ENCODE peak calls at places on chromosomes 1 and 21, in seven cellular contexts. V is GM20000, L is LHCN-M2, C is IMR-90, Q is OCI-M1, G is lower lobe of right lung, T is T47D. Z is an unnamed sample.
A peak's percentile ranks its signal among the peaks of the same experiment; 100 is the strongest.

GRCh38 chr1:229037806-229038405 is 233.0 kb upstream of the RAB4A start:
- DNase-seq in V (no peak), L (peak; percentile 5), C (peak; percentile 13), Q (no peak), G (no peak), T (no peak), Z (no peak)

GRCh38 chr1:228511539-228512445 is 24.6 kb downstream of the RNF187 start:
- DNase-seq in V (no peak), L (no peak), C (no peak), Q (no peak), G (no peak), T (no peak), Z (no peak)

GRCh38 chr21:26115346-26115745 is 55.2 kb downstream of the APP start:
- DNase-seq in V (no peak), L (no peak), C (no peak), Q (no peak), G (no peak), T (peak; percentile 69), Z (peak; percentile 75)

GRCh38 chr21:44087426-44088400 is 19.5 kb upstream of the PWP2 start:
- DNase-seq in V (no peak), L (no peak), C (no peak), Q (no peak), G (peak; percentile 63), T (no peak), Z (no peak)

GRCh38 chr1:111468717-111469100 is 5.1 kb upstream of the C1orf162 start:
- DNase-seq in V (no peak), L (no peak), C (no peak), Q (no peak), G (no peak), T (no peak), Z (no peak)

GRCh38 chr1:83692524-83693336 is 306.2 kb downstream of the TTLL7 start:
- DNase-seq in V (peak; percentile 16), L (no peak), C (peak; percentile 0), Q (no peak), G (no peak), T (peak; percentile 7), Z (no peak)

GRCh38 chr1:223834660-223835263 is 11.0 kb downstream of the TP53BP2 start:
- DNase-seq in V (no peak), L (no peak), C (peak; percentile 95), Q (no peak), G (no peak), T (peak; percentile 33), Z (no peak)

GRCh38 chr1:179329862-179330261 is 35.9 kb upstream of the AXDND1 start:
- DNase-seq in V (no peak), L (no peak), C (no peak), Q (no peak), G (no peak), T (no peak), Z (no peak)

GRCh38 chr1:22673486-22674409 is 20.7 kb downstream of the C1QB start:
- DNase-seq in V (peak; percentile 71), L (peak; percentile 43), C (peak; percentile 74), Q (peak; percentile 61), G (no peak), T (peak; percentile 66), Z (no peak)

GRCh38 chr21:39675595-39675994 is 62.9 kb downstream of the B3GALT5 start:
- DNase-seq in V (no peak), L (no peak), C (no peak), Q (no peak), G (no peak), T (no peak), Z (no peak)

GRCh38 chr1:38154089-38154470 is 107.5 kb upstream of the POU3F1 start:
- DNase-seq in V (no peak), L (peak; percentile 2), C (no peak), Q (no peak), G (no peak), T (no peak), Z (no peak)

GRCh38 chr1:69611316-69611715 is 43.6 kb downstream of the LRRC7 start:
- DNase-seq in V (no peak), L (peak; percentile 1), C (no peak), Q (peak; percentile 53), G (no peak), T (no peak), Z (no peak)

GRCh38 chr1:27099154-27099903 is 55.6 kb downstream of the SLC9A1 start:
- DNase-seq in V (peak; percentile 73), L (peak; percentile 88), C (peak; percentile 83), Q (peak; percentile 92), G (peak; percentile 86), T (no peak), Z (no peak)

GRCh38 chr1:197911857-197912696 is 5.1 kb upstream of the LHX9 start:
- DNase-seq in V (no peak), L (no peak), C (no peak), Q (no peak), G (peak; percentile 46), T (peak; percentile 45), Z (peak; percentile 32)

Z was measured in NCI-H774.